ENCODE peak calls at places on chromosome 19, in eight cellular contexts. B is small intestine; Q is astrocyte of the cerebellum; Z is body of pancreas; P is stomach; W is CD8-positive, alpha-beta memory T cell; G is IMR-90; R is fibroblast of pulmonary artery. C is an unnamed sample.
A peak's percentile ranks its signal among the peaks of the same experiment; 100 is the strongest.

GRCh38 chr19:19191920-19192882 is at the start of the genes BORCS8 and RFXANK:
- DNase-seq in P (peak; percentile 100), W (peak; percentile 98), R (peak; percentile 99), B (peak; percentile 100), Q (peak; percentile 98), Z (peak; percentile 100), G (peak; percentile 98), C (peak; percentile 99)

GRCh38 chr19:19911150-19911549 is 10.4 kb downstream of the ZNF93 start:
- DNase-seq in G (peak; percentile 26), B (no peak), Z (no peak), R (peak; percentile 43), Q (no peak), P (no peak), W (no peak), C (no peak)

GRCh38 chr19:13492128-13492527 is 14.2 kb downstream of the CACNA1A start:
- DNase-seq in W (no peak), R (peak; percentile 48), B (no peak), Z (no peak), P (no peak), Q (peak; percentile 12), G (peak; percentile 93), C (no peak)

GRCh38 chr19:35202722-35203674 is 25.5 kb downstream of the FAM187B start:
- DNase-seq in Z (no peak), G (no peak), B (no peak), W (no peak), Q (no peak), P (no peak), R (no peak), C (no peak)

GRCh38 chr19:13557756-13558398 is 51.6 kb upstream of the CACNA1A start:
- DNase-seq in R (no peak), G (no peak), P (no peak), W (no peak), Q (no peak), Z (peak; percentile 27), B (peak; percentile 18), C (no peak)

GRCh38 chr19:33133438-33134031 is 1.6 kb downstream of the WDR88 start:
- DNase-seq in G (no peak), Q (no peak), Z (peak; percentile 35), R (peak; percentile 10), P (no peak), W (no peak), B (no peak), C (peak; percentile 74)

GRCh38 chr19:47541507-47541906 is 26.6 kb upstream of the NAPA start:
- DNase-seq in P (no peak), B (peak; percentile 16), Z (no peak), G (no peak), R (no peak), W (peak; percentile 27), Q (no peak), C (no peak)

GRCh38 chr19:46030861-46031550 is 8.2 kb upstream of the PGLYRP1 start:
- DNase-seq in R (no peak), P (no peak), B (no peak), Z (no peak), W (no peak), Q (no peak), G (no peak), C (no peak)

GRCh38 chr19:51693246-51693645 is at the start of gene SPACA6:
- DNase-seq in Q (no peak), P (no peak), Z (no peak), W (no peak), G (no peak), R (no peak), B (no peak), C (no peak)

GRCh38 chr19:21101511-21102242 is 19.7 kb downstream of the ZNF714 start:
- DNase-seq in B (no peak), R (no peak), Q (no peak), P (no peak), W (no peak), Z (no peak), G (peak; percentile 37), C (no peak)

GRCh38 chr19:6963937-6964336 is 57.3 kb downstream of the MBD3L2B start:
- DNase-seq in R (no peak), Z (peak; percentile 13), W (peak; percentile 5), P (no peak), B (no peak), G (no peak), Q (no peak), C (peak; percentile 24)

DNA sequence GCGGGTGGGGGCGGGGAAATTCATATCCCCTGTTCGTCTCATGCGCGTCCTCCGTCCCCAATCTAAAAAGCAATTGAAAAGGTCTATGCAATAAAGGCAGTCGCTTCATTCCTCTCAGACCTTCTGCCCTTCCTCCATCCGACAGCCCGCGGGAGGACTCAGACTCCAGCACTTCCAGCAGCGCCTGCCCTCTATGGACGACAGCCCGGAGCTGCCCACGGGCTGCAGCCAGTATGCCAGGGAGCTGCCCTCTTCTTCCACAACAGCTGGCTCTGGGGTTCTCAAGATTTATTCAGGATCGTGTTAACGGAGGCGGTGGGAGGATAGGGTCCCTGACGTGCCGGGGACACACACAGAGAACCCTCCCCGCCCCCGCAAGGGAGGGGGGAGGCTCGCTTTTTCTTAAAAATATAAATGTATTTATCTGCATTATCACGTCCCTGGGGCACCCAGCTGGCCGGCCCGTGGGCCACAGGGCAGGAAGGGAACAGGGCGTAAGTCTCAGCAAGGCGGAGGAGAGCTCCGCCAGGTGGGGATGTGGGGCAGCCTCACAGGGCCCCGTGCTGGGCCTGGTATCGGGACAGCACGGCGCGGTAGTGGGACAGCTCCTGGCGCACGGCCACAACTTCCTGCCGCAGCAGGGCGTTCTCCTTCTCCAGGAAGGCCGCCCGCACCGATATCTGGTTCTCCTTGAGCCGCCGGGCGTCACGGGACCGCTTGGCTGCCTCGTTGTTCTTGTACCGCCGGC is 6.7 kb downstream of the DBP start:
- DNase-seq in P (peak; percentile 95), W (no peak), B (peak; percentile 80), Q (no peak), G (no peak), R (peak; percentile 80), Z (peak; percentile 62), C (peak; percentile 79)
- H3K4me3 ChIP-seq in P (peak overlapping the region; percentile 17), W (no peak overlapping the region), B (peak overlapping the region; percentile 12), Q (no peak overlapping the region), G (no peak overlapping the region), R (peak overlapping the region; percentile 21), Z (no peak overlapping the region), C (peak overlapping the region; percentile 59)

GRCh38 chr19:10237702-10238101 is 6.6 kb upstream of the S1PR2 start:
- DNase-seq in G (no peak), Z (no peak), R (no peak), P (no peak), Q (no peak), B (no peak), W (no peak), C (no peak)
- H3K4me3 ChIP-seq in G (no peak overlapping the region), Z (no peak overlapping the region), R (no peak overlapping the region), P (no peak overlapping the region), Q (no peak overlapping the region), B (no peak overlapping the region), W (no peak overlapping the region), C (no peak overlapping the region)

DNA sequence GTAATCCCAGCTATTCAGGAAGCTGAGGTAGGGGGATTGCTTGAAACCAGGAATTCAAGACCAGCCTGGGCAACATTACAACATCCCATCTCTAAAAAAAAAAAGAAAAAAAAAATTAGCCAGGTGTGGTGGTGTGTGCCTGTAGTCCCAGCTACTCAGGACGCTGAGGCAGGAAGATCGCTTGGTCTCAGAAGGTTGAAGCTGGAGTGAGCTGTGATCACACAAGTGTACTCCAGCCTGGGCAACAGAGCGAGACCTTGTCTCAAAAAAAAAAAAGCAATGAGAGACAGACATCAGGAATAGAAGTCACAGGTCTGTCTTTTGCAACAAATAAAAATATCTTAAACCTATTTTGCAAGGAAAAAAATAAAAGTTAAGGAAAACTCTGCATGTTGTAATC is 23.3 kb downstream of the TMEM38A start:
- DNase-seq in W (no peak), P (no peak), B (no peak), G (no peak), Q (no peak), Z (no peak), R (no peak), C (no peak)
- H3K4me3 ChIP-seq in W (no peak overlapping the region), P (no peak overlapping the region), B (no peak overlapping the region), G (no peak overlapping the region), Q (no peak overlapping the region), Z (no peak overlapping the region), R (no peak overlapping the region), C (no peak overlapping the region)

GRCh38 chr19:4380254-4380727 is 20.1 kb downstream of the SH3GL1 start:
- DNase-seq in Z (no peak), R (no peak), P (no peak), B (peak; percentile 42), G (no peak), Q (no peak), W (peak; percentile 55), C (no peak)

GRCh38 chr19:4376991-4377781 is 23.2 kb downstream of the SH3GL1 start:
- DNase-seq in B (peak; percentile 72), Z (peak; percentile 84), R (no peak), W (no peak), P (peak; percentile 72), G (peak; percentile 50), Q (no peak), C (no peak)

GRCh38 chr19:4376245-4376990 is 23.9 kb downstream of the SH3GL1 start:
- DNase-seq in G (no peak), W (no peak), B (no peak), R (no peak), P (no peak), Z (no peak), Q (no peak), C (no peak)

GRCh38 chr19:4378886-4379285 is 21.5 kb downstream of the SH3GL1 start:
- DNase-seq in P (no peak), R (no peak), G (no peak), Q (no peak), W (no peak), Z (no peak), B (no peak), C (no peak)

DNA sequence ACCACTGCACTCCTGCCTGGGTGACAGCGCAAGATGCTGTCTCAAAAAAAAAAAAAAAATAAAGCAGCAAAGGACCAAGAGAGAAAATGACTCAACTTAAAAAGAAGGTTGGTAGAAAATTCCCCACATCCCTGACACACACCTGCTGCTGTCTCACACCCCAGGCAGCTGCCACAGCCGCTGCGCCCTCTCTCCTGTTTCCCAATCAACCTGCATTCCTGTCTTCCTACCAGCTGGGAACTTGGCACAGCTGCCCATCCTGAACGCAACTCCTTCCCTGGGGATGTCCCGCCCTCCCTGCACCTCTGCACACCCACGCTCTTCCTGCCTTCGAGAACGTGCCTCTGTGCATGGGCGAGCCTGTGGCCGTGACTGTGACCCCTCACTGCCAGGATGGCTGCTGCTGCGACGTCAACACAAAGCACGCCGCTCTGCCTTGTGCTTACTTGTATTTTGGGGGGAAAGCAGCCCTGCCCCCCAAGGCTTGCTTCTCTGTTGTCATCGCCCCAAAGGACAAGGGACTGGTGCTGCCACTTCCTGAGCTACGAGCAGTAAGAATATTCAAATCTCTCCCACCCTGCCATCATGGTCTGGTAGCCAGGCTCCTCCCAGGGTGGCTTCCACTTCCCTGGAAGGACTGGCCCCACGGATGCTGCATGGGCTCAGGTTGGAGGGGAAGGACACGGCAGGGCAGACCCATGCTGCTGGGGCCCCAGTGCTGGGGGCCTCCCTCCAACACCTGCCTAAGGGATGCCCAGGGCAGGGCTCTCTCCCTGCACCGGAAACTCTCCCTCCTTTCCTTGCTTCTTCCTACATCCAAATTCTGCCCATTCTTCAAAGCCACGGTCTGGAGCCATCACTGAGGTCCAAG is 20.7 kb downstream of the SH3GL1 start:
- DNase-seq in B (peak; percentile 84), G (peak; percentile 59), Z (peak; percentile 93), W (no peak), R (peak; percentile 73), P (peak; percentile 82), Q (no peak), C (no peak)
- H3K4me3 ChIP-seq in B (no peak overlapping the region), G (no peak overlapping the region), Z (no peak overlapping the region), W (peak overlapping the region; percentile 27), R (no peak overlapping the region), P (no peak overlapping the region), Q (no peak overlapping the region), C (no peak overlapping the region)